ENCODE peak calls at places on chromosomes 1 and 21, in nine cellular contexts. One of them, this sample, is unnamed.

GRCh38 chr1:230867903-230868735 is at the start of gene C1orf198:
- DNase-seq in stomach: peak
- DNase-seq in GM23338: peak
- DNase-seq in transverse colon: peak
- DNase-seq in HCT116: no peak
- DNase-seq in sigmoid colon: peak
- DNase-seq in spleen: peak
- DNase-seq in prostate gland: peak
- DNase-seq in breast epithelium: peak
- DNase-seq in this sample: no peak

GRCh38 chr1:91091812-91092211 is 70.0 kb upstream of the ZNF644 start:
- DNase-seq in transverse colon: no peak
- DNase-seq in sigmoid colon: no peak
- DNase-seq in HCT116: no peak
- DNase-seq in spleen: no peak
- DNase-seq in breast epithelium: no peak
- DNase-seq in GM23338: no peak
- DNase-seq in prostate gland: no peak
- DNase-seq in stomach: peak
- DNase-seq in this sample: no peak

GRCh38 chr1:225253784-225254183 is 174.1 kb downstream of the LBR start:
- DNase-seq in GM23338: no peak
- DNase-seq in spleen: no peak
- DNase-seq in breast epithelium: no peak
- DNase-seq in sigmoid colon: no peak
- DNase-seq in stomach: no peak
- DNase-seq in prostate gland: no peak
- DNase-seq in HCT116: no peak
- DNase-seq in transverse colon: no peak
- DNase-seq in this sample: no peak

GRCh38 chr1:148353461-148354283 is 129.4 kb downstream of the PPIAL4G start:
- DNase-seq in breast epithelium: no peak
- DNase-seq in sigmoid colon: no peak
- DNase-seq in stomach: no peak
- DNase-seq in transverse colon: no peak
- DNase-seq in HCT116: peak
- DNase-seq in prostate gland: no peak
- DNase-seq in GM23338: peak
- DNase-seq in spleen: no peak
- DNase-seq in this sample: no peak

GRCh38 chr1:11881749-11882441 is 23.1 kb upstream of the NPPB start:
- DNase-seq in stomach: no peak
- DNase-seq in transverse colon: no peak
- DNase-seq in GM23338: no peak
- DNase-seq in prostate gland: no peak
- DNase-seq in breast epithelium: no peak
- DNase-seq in sigmoid colon: no peak
- DNase-seq in HCT116: no peak
- DNase-seq in spleen: no peak
- DNase-seq in this sample: no peak

GRCh38 chr1:23216771-23217420 is 406 bp downstream of the HTR1D start:
- DNase-seq in spleen: peak
- DNase-seq in stomach: peak
- DNase-seq in breast epithelium: no peak
- DNase-seq in sigmoid colon: no peak
- DNase-seq in GM23338: peak
- DNase-seq in HCT116: no peak
- DNase-seq in prostate gland: no peak
- DNase-seq in transverse colon: no peak
- DNase-seq in this sample: no peak

GRCh38 chr1:29849038-29849750 is 612.9 kb downstream of the PTPRU start:
- DNase-seq in prostate gland: no peak
- DNase-seq in stomach: peak
- DNase-seq in HCT116: no peak
- DNase-seq in sigmoid colon: no peak
- DNase-seq in breast epithelium: no peak
- DNase-seq in spleen: peak
- DNase-seq in transverse colon: peak
- DNase-seq in GM23338: peak
- DNase-seq in this sample: no peak

GRCh38 chr1:119093721-119094120 is 46.7 kb downstream of the WARS2 start:
- DNase-seq in prostate gland: no peak
- DNase-seq in HCT116: no peak
- DNase-seq in spleen: no peak
- DNase-seq in sigmoid colon: no peak
- DNase-seq in transverse colon: no peak
- DNase-seq in breast epithelium: no peak
- DNase-seq in GM23338: no peak
- DNase-seq in stomach: no peak
- DNase-seq in this sample: no peak

GRCh38 chr1:43436371-43436770 is 17.4 kb downstream of the HYI start:
- DNase-seq in HCT116: no peak
- DNase-seq in stomach: no peak
- DNase-seq in breast epithelium: no peak
- DNase-seq in transverse colon: no peak
- DNase-seq in spleen: peak
- DNase-seq in sigmoid colon: no peak
- DNase-seq in GM23338: no peak
- DNase-seq in prostate gland: no peak
- DNase-seq in this sample: no peak

GRCh38 chr21:45618287-45618686 is 25.2 kb upstream of the PCBP3 start:
- DNase-seq in GM23338: no peak
- DNase-seq in transverse colon: no peak
- DNase-seq in stomach: no peak
- DNase-seq in HCT116: no peak
- DNase-seq in breast epithelium: peak
- DNase-seq in sigmoid colon: peak
- DNase-seq in prostate gland: no peak
- DNase-seq in spleen: peak
- DNase-seq in this sample: no peak

GRCh38 chr1:40894455-40894854 is 32.3 kb upstream of the CITED4 start:
- DNase-seq in stomach: no peak
- DNase-seq in GM23338: no peak
- DNase-seq in transverse colon: no peak
- DNase-seq in prostate gland: no peak
- DNase-seq in sigmoid colon: no peak
- DNase-seq in HCT116: no peak
- DNase-seq in spleen: no peak
- DNase-seq in breast epithelium: no peak
- DNase-seq in this sample: no peak

GRCh38 chr1:203196371-203196770 is 9.9 kb upstream of the CHI3L1 start:
- DNase-seq in GM23338: peak
- DNase-seq in prostate gland: no peak
- DNase-seq in sigmoid colon: peak
- DNase-seq in spleen: no peak
- DNase-seq in HCT116: no peak
- DNase-seq in breast epithelium: no peak
- DNase-seq in transverse colon: no peak
- DNase-seq in stomach: peak
- DNase-seq in this sample: no peak

GRCh38 chr1:223631367-223631977 is 34.0 kb downstream of the CAPN8 start:
- DNase-seq in HCT116: no peak
- DNase-seq in spleen: no peak
- DNase-seq in breast epithelium: no peak
- DNase-seq in prostate gland: no peak
- DNase-seq in stomach: no peak
- DNase-seq in transverse colon: no peak
- DNase-seq in sigmoid colon: no peak
- DNase-seq in GM23338: no peak
- DNase-seq in this sample: no peak

GRCh38 chr1:94725566-94725965 is 94.6 kb upstream of the SLC44A3 start:
- DNase-seq in GM23338: no peak
- DNase-seq in prostate gland: no peak
- DNase-seq in sigmoid colon: no peak
- DNase-seq in transverse colon: no peak
- DNase-seq in HCT116: no peak
- DNase-seq in stomach: no peak
- DNase-seq in breast epithelium: no peak
- DNase-seq in spleen: no peak
- DNase-seq in this sample: peak

GRCh38 chr1:175679931-175680652 is 63.3 kb downstream of the TNR start:
- DNase-seq in HCT116: no peak
- DNase-seq in prostate gland: no peak
- DNase-seq in breast epithelium: no peak
- DNase-seq in transverse colon: no peak
- DNase-seq in sigmoid colon: no peak
- DNase-seq in stomach: no peak
- DNase-seq in spleen: no peak
- DNase-seq in GM23338: no peak
- DNase-seq in this sample: no peak

GRCh38 chr1:162151900-162152829 is 82.7 kb downstream of the NOS1AP start:
- DNase-seq in sigmoid colon: no peak
- DNase-seq in transverse colon: no peak
- DNase-seq in HCT116: no peak
- DNase-seq in spleen: peak
- DNase-seq in GM23338: no peak
- DNase-seq in breast epithelium: no peak
- DNase-seq in stomach: peak
- DNase-seq in prostate gland: no peak
- DNase-seq in this sample: no peak
- TF ChIP-seq CTCF in sigmoid colon: no peak
- TF ChIP-seq CTCF in transverse colon: no peak
- TF ChIP-seq CTCF in HCT116: no peak
- TF ChIP-seq CTCF in spleen: no peak
- TF ChIP-seq CTCF in GM23338: no peak
- TF ChIP-seq CTCF in breast epithelium: no peak
- TF ChIP-seq CTCF in stomach: no peak
- TF ChIP-seq CTCF in prostate gland: no peak
- TF ChIP-seq CTCF in this sample: no peak

GRCh38 chr21:22892757-22893156 is 1894.5 kb downstream of the NCAM2 start:
- DNase-seq in transverse colon: no peak
- DNase-seq in HCT116: no peak
- DNase-seq in spleen: no peak
- DNase-seq in GM23338: no peak
- DNase-seq in sigmoid colon: no peak
- DNase-seq in breast epithelium: no peak
- DNase-seq in prostate gland: no peak
- DNase-seq in stomach: no peak
- DNase-seq in this sample: no peak
- H3K4me3 ChIP-seq in transverse colon: no peak
- H3K4me3 ChIP-seq in HCT116: no peak
- H3K4me3 ChIP-seq in spleen: no peak
- H3K4me3 ChIP-seq in GM23338: no peak
- H3K4me3 ChIP-seq in sigmoid colon: no peak
- H3K4me3 ChIP-seq in breast epithelium: no peak
- H3K4me3 ChIP-seq in prostate gland: no peak
- H3K4me3 ChIP-seq in stomach: no peak
- H3K4me3 ChIP-seq in this sample: no peak

GRCh38 chr1:178094752-178095645 is 1.1 kb downstream of the RASAL2 start:
- DNase-seq in transverse colon: no peak
- DNase-seq in spleen: no peak
- DNase-seq in GM23338: no peak
- DNase-seq in sigmoid colon: no peak
- DNase-seq in prostate gland: no peak
- DNase-seq in stomach: no peak
- DNase-seq in HCT116: no peak
- DNase-seq in breast epithelium: no peak
- DNase-seq in this sample: no peak

GRCh38 chr1:178093150-178093957 is 550 bp upstream of the RASAL2 start:
- DNase-seq in HCT116: peak
- DNase-seq in sigmoid colon: peak
- DNase-seq in stomach: peak
- DNase-seq in GM23338: peak
- DNase-seq in breast epithelium: peak
- DNase-seq in prostate gland: peak
- DNase-seq in spleen: peak
- DNase-seq in transverse colon: peak
- DNase-seq in this sample: peak

GRCh38 chr1:178096421-178096820 is 2.5 kb downstream of the RASAL2 start:
- DNase-seq in sigmoid colon: no peak
- DNase-seq in prostate gland: no peak
- DNase-seq in GM23338: no peak
- DNase-seq in transverse colon: no peak
- DNase-seq in stomach: no peak
- DNase-seq in spleen: no peak
- DNase-seq in breast epithelium: no peak
- DNase-seq in HCT116: no peak
- DNase-seq in this sample: no peak

GRCh38 chr1:178091986-178092745 is 1.7 kb upstream of the RASAL2 start:
- DNase-seq in GM23338: no peak
- DNase-seq in stomach: no peak
- DNase-seq in transverse colon: no peak
- DNase-seq in sigmoid colon: no peak
- DNase-seq in breast epithelium: no peak
- DNase-seq in prostate gland: no peak
- DNase-seq in HCT116: no peak
- DNase-seq in spleen: no peak
- DNase-seq in this sample: no peak

DNA sequence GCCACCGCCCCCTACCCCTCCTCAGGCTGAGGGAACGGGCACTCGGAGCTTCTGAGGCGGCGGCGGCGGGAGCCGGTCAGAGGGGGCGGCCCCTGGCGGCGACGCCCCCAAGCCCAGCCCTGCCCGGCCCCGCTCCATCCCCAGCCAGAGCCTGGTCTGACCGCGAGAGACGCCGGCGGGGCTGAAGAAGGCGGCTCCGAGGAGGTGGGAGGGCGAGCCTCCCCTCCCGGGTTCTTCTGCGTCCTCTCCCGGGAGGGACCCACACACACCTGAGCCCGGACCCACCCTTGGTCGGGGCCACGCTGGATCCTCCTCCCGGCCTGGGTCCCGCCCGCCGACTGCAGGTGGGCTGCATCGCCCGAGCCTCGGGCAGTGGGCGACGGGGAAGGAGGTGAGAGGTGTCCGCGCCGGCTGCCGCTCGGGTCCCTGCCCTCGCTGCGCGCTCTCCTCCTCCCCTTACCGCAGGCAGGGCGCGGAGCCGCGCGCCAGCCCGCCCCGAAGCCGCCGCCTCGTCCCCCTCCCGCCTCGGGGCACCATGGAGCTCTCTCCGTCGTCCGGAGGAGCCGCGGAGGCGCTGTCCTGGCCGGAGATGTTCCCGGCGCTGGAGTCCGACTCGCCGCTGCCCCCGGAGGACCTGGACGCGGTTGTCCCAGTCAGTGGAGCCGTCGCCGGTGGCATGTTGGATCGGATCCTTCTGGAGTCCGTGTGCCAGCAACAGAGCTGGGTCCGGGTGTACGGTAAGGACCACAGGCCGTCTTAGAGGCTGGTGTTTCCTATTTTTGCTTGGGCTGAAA is at the start of gene RASAL2:
- DNase-seq in breast epithelium: peak
- DNase-seq in stomach: peak
- DNase-seq in HCT116: no peak
- DNase-seq in transverse colon: peak
- DNase-seq in prostate gland: peak
- DNase-seq in sigmoid colon: peak
- DNase-seq in spleen: peak
- DNase-seq in GM23338: peak
- DNase-seq in this sample: peak
- TF ChIP-seq POLR2AphosphoS5 in breast epithelium: no peak
- TF ChIP-seq POLR2AphosphoS5 in stomach: no peak
- TF ChIP-seq POLR2AphosphoS5 in HCT116: peak
- TF ChIP-seq POLR2AphosphoS5 in transverse colon: no peak
- TF ChIP-seq POLR2AphosphoS5 in prostate gland: no peak
- TF ChIP-seq POLR2AphosphoS5 in sigmoid colon: peak
- TF ChIP-seq POLR2AphosphoS5 in spleen: peak
- TF ChIP-seq POLR2AphosphoS5 in GM23338: peak
- TF ChIP-seq POLR2AphosphoS5 in this sample: no peak

GRCh38 chr1:207186503-207186902 is 82.5 kb downstream of the C4BPA start:
- DNase-seq in breast epithelium: no peak
- DNase-seq in prostate gland: no peak
- DNase-seq in spleen: no peak
- DNase-seq in GM23338: no peak
- DNase-seq in sigmoid colon: no peak
- DNase-seq in transverse colon: no peak
- DNase-seq in HCT116: no peak
- DNase-seq in stomach: no peak
- DNase-seq in this sample: no peak

GRCh38 chr1:207181838-207182237 is 77.8 kb downstream of the C4BPA start:
- DNase-seq in breast epithelium: no peak
- DNase-seq in spleen: no peak
- DNase-seq in prostate gland: no peak
- DNase-seq in HCT116: no peak
- DNase-seq in transverse colon: no peak
- DNase-seq in sigmoid colon: no peak
- DNase-seq in GM23338: peak
- DNase-seq in stomach: no peak
- DNase-seq in this sample: no peak
- TF ChIP-seq CTCF in breast epithelium: peak
- TF ChIP-seq CTCF in spleen: no peak
- TF ChIP-seq CTCF in prostate gland: no peak
- TF ChIP-seq CTCF in HCT116: peak
- TF ChIP-seq CTCF in transverse colon: no peak
- TF ChIP-seq CTCF in sigmoid colon: no peak
- TF ChIP-seq CTCF in GM23338: peak
- TF ChIP-seq CTCF in stomach: no peak
- TF ChIP-seq CTCF in this sample: no peak

This sample was measured in esophagus muscularis mucosa.